ENCODE peak calls at places on chromosome 7, in six cellular contexts. G is foreskin keratinocyte, M is RWPE1, E is BE2C, L is heart right ventricle, J is DND-41. C is an unnamed sample.

GRCh38 chr7:132697032-132697431 is 120.8 kb upstream of the PLXNA4 start:
- DNase-seq in M (no peak), G (no peak), L (no peak), J (no peak), E (no peak), C (no peak)

GRCh38 chr7:125057974-125058373 is 128.3 kb upstream of the POT1 start:
- DNase-seq in E (no peak), G (no peak), M (no peak), J (no peak), L (no peak), C (no peak)

GRCh38 chr7:99379043-99379577 is 4.6 kb downstream of the ARPC1B start:
- DNase-seq in E (no peak), G (peak; percentile 81), L (peak; percentile 47), M (peak; percentile 71), J (no peak), C (peak; percentile 68)

GRCh38 chr7:110964770-110965169 is 126.2 kb upstream of the LRRN3 start:
- DNase-seq in L (no peak), G (no peak), E (no peak), J (no peak), M (no peak), C (no peak)

GRCh38 chr7:122311280-122311679 is 6.7 kb upstream of the FEZF1 start:
- DNase-seq in L (no peak), J (no peak), E (no peak), M (no peak), G (no peak), C (no peak)

GRCh38 chr7:69645683-69646082 is 47.4 kb downstream of the AUTS2 start:
- DNase-seq in E (no peak), J (no peak), G (no peak), M (no peak), L (no peak), C (no peak)

GRCh38 chr7:2529161-2530075 is 9.8 kb downstream of the LFNG start:
- DNase-seq in J (no peak), E (peak; percentile 14), M (peak; percentile 48), L (peak; percentile 71), G (no peak), C (peak; percentile 81)

GRCh38 chr7:139153832-139154231 is 44.3 kb upstream of the ZC3HAV1 start:
- DNase-seq in E (no peak), J (no peak), L (no peak), M (peak; percentile 3), G (peak; percentile 45), C (no peak)

GRCh38 chr7:111486472-111487142 is 75.7 kb downstream of the IMMP2L start:
- DNase-seq in M (peak; percentile 48), E (peak; percentile 31), L (no peak), G (no peak), J (peak; percentile 21), C (peak; percentile 5)

GRCh38 chr7:2120251-2120660 is 112.5 kb downstream of the MAD1L1 start:
- DNase-seq in L (peak; percentile 36), G (no peak), M (no peak), J (peak; percentile 23), E (no peak), C (peak; percentile 80)

GRCh38 chr7:34260282-34260681 is 354.9 kb downstream of the BMPER start:
- DNase-seq in J (no peak), L (no peak), G (peak; percentile 86), M (peak; percentile 93), E (no peak), C (no peak)

GRCh38 chr7:7710469-7710868 is 7.9 kb downstream of the RPA3 start:
- DNase-seq in M (no peak), G (no peak), E (no peak), L (no peak), J (no peak), C (no peak)

GRCh38 chr7:130961128-130961601 is 227.2 kb upstream of the KLF14 start:
- DNase-seq in G (peak; percentile 79), J (peak; percentile 89), L (no peak), M (peak; percentile 36), E (no peak), C (peak; percentile 91)

GRCh38 chr7:977326-978048 is 2.1 kb upstream of the COX19 start:
- DNase-seq in G (no peak), M (no peak), J (no peak), L (no peak), E (no peak), C (no peak)

GRCh38 chr7:34672430-34672829 is 14.4 kb downstream of the NPSR1 start:
- DNase-seq in E (no peak), M (peak; percentile 10), J (no peak), G (no peak), L (no peak), C (no peak)

GRCh38 chr7:95996174-95996573 is 223.8 kb downstream of the DYNC1I1 start:
- DNase-seq in G (no peak), E (no peak), M (no peak), J (peak; percentile 6), L (no peak), C (peak; percentile 3)

GRCh38 chr7:45349102-45349501 is 191.5 kb downstream of the RAMP3 start:
- DNase-seq in G (no peak), J (no peak), E (no peak), L (no peak), M (no peak), C (no peak)

GRCh38 chr7:103879411-103879810 is 110.0 kb downstream of the RELN start:
- DNase-seq in J (no peak), G (no peak), M (no peak), L (no peak), E (peak; percentile 21), C (no peak)

GRCh38 chr7:31423994-31424393 is 83.5 kb upstream of the NEUROD6 start:
- DNase-seq in M (no peak), G (no peak), E (no peak), J (no peak), L (no peak), C (no peak)

GRCh38 chr7:114818501-114818900 is 103.4 kb upstream of the MDFIC start:
- DNase-seq in M (peak; percentile 77), J (no peak), L (no peak), E (no peak), G (peak; percentile 79), C (peak; percentile 39)

GRCh38 chr7:156907656-156908055 is 14.7 kb upstream of the LMBR1 start:
- DNase-seq in E (no peak), M (no peak), J (no peak), G (no peak), L (no peak), C (no peak)

GRCh38 chr7:131250331-131250730 is 77.3 kb upstream of the MKLN1 start:
- DNase-seq in L (no peak), E (no peak), G (no peak), J (no peak), M (no peak), C (no peak)

GRCh38 chr7:1620835-1621234 is 49.2 kb upstream of the ELFN1 start:
- DNase-seq in G (no peak), L (no peak), E (no peak), M (no peak), J (no peak), C (no peak)

GRCh38 chr7:140304071-140304799 is 94.1 kb downstream of the SLC37A3 start:
- DNase-seq in M (no peak), E (no peak), G (no peak), L (no peak), J (peak; percentile 29), C (peak; percentile 55)

GRCh38 chr7:155002411-155003214 is at the start of gene PAXIP1:
- DNase-seq in G (no peak), L (peak; percentile 55), E (peak; percentile 72), J (peak; percentile 70), M (peak; percentile 55), C (peak; percentile 44)

DNA sequence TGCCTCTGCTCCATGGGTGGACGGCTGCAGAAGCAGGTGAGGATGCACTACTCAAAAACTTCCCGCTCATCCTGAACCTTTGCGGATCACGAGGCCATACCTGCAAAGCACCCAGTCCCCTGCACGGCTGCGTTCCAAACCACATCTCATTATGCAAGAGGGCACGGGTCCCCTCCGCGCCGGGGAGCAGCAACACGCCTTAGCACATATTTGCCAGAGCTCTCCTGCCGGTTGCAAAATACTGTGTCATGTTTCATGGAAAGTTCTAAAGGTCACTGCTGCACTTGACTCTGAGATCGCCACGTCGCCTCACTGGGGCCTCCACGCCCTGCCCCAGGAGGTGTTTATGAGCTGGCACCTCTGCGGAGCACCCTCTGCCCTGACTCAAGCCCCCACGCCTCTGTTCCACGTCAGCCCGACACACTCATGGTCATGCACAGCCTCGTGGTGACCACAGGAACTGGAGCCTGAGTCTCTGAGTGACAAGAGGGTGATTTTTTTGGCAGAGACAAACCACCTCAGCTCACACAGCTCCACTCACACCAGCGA is 131.8 kb downstream of the PRKAG2 start:
- DNase-seq in L (peak; percentile 74), J (no peak), G (no peak), E (no peak), M (peak; percentile 51), C (peak; percentile 82)
- TF ChIP-seq CTCF in L (peak; percentile 38), J (no peak), G (peak; percentile 25), E (peak; percentile 31), M (peak; percentile 55), C (no peak)

GRCh38 chr7:101870361-101871062 is 53.1 kb downstream of the CUX1 start:
- DNase-seq in E (no peak), L (no peak), J (no peak), M (peak; percentile 67), G (peak; percentile 73), C (no peak)
- TF ChIP-seq CTCF in E (peak; percentile 39), L (no peak), J (no peak), M (peak; percentile 43), G (peak; percentile 80), C (no peak)

GRCh38 chr7:25821225-25821624 is 330.8 kb upstream of the NFE2L3 start:
- DNase-seq in J (no peak), L (no peak), M (no peak), E (no peak), G (no peak), C (no peak)

GRCh38 chr7:25815711-25816110 is 336.3 kb upstream of the NFE2L3 start:
- DNase-seq in J (no peak), G (no peak), E (no peak), M (no peak), L (no peak), C (no peak)

GRCh38 chr7:25822823-25823222 is 329.2 kb upstream of the NFE2L3 start:
- DNase-seq in E (no peak), J (no peak), L (no peak), M (no peak), G (no peak), C (no peak)

GRCh38 chr7:25823571-25823970 is 328.4 kb upstream of the NFE2L3 start:
- DNase-seq in E (no peak), G (no peak), J (no peak), L (no peak), M (no peak), C (no peak)

GRCh38 chr7:25820432-25821040 is 331.5 kb upstream of the NFE2L3 start:
- DNase-seq in J (no peak), L (no peak), E (peak; percentile 33), G (no peak), M (peak; percentile 30), C (peak; percentile 25)
- TF ChIP-seq CTCF in J (peak; percentile 40), L (peak; percentile 35), E (peak; percentile 66), G (peak; percentile 56), M (peak; percentile 40), C (peak; percentile 45)

DNA sequence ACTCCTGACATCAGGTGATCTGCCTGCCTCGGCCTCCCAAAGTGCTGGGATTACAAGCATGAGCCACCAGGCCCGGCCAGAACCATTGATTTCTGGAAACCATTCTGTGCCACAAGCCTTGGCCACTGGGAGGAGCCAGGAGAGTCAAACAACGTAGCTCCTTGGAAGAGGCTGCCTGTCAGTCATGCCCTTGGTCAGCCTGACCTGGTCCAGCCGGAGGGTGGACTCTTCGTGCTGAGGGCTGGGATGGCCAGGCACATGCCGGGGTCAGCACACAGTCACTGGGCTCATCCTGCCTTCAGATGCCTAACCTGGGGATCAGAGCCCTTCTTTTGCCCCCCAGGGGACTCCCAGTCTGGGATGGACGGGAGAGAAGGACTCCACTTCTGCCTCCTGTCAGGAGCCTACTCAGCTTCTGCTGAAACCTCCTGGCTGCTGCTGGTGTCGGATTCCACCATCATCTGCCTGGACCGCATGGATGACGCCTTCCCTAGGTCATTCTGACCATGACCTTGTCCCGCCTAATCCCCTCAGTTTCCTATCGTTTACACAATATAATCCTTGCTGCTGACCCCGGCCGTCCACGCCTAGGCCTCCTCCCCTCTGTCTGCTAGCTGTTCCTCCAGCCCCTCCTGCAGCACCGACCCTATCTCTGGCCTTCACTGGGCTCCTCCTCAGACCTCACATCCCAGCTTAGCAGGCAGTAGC is 30.4 kb downstream of the TMEM270 start:
- DNase-seq in J (no peak), E (no peak), G (no peak), L (no peak), M (no peak), C (no peak)
- TF ChIP-seq CTCF in J (no peak), E (no peak), G (peak; percentile 23), L (no peak), M (no peak), C (no peak)

C was measured in activated CD8-positive, alpha-beta T cell treated with anti-CD3 and anti-CD28 coated beads for 36 hours.